ENCODE peak calls at places on chromosomes 16 and 17, in seven cellular contexts. One of them, this sample, is unnamed.

GRCh38 chr17:78414178-78415162 is 36.0 kb downstream of the PGS1 start:
- DNase-seq in sigmoid colon: no peak
- DNase-seq in HCT116: no peak
- DNase-seq in H1: no peak
- DNase-seq in stomach: no peak
- DNase-seq in endothelial cell of umbilical vein: no peak
- DNase-seq in GM23338: no peak
- DNase-seq in this sample: no peak

GRCh38 chr17:74945543-74945942 is 9.8 kb downstream of the OTOP3 start:
- DNase-seq in H1: no peak
- DNase-seq in GM23338: no peak
- DNase-seq in stomach: no peak
- DNase-seq in endothelial cell of umbilical vein: no peak
- DNase-seq in HCT116: no peak
- DNase-seq in sigmoid colon: no peak
- DNase-seq in this sample: no peak

GRCh38 chr16:48471435-48471834 is 86.2 kb upstream of the SIAH1 start:
- DNase-seq in sigmoid colon: no peak
- DNase-seq in H1: no peak
- DNase-seq in stomach: no peak
- DNase-seq in HCT116: no peak
- DNase-seq in endothelial cell of umbilical vein: no peak
- DNase-seq in GM23338: no peak
- DNase-seq in this sample: no peak

GRCh38 chr17:82229686-82230626 is 1.1 kb downstream of the SLC16A3 start:
- DNase-seq in HCT116: no peak
- DNase-seq in sigmoid colon: peak; percentile 78
- DNase-seq in GM23338: no peak
- DNase-seq in H1: no peak
- DNase-seq in stomach: no peak
- DNase-seq in endothelial cell of umbilical vein: peak; percentile 31
- DNase-seq in this sample: peak; percentile 70

GRCh38 chr17:65145743-65146142 is 8.6 kb downstream of the RGS9 start:
- DNase-seq in endothelial cell of umbilical vein: no peak
- DNase-seq in HCT116: no peak
- DNase-seq in sigmoid colon: no peak
- DNase-seq in GM23338: no peak
- DNase-seq in stomach: no peak
- DNase-seq in H1: no peak
- DNase-seq in this sample: no peak

GRCh38 chr17:17868637-17869522 is 32.1 kb upstream of the SREBF1 start:
- DNase-seq in stomach: no peak
- DNase-seq in GM23338: peak; percentile 58
- DNase-seq in endothelial cell of umbilical vein: peak; percentile 88
- DNase-seq in sigmoid colon: no peak
- DNase-seq in HCT116: no peak
- DNase-seq in H1: no peak
- DNase-seq in this sample: no peak

GRCh38 chr17:82449136-82449882 is 1.2 kb downstream of the CYBC1 start:
- DNase-seq in endothelial cell of umbilical vein: no peak
- DNase-seq in sigmoid colon: no peak
- DNase-seq in H1: no peak
- DNase-seq in GM23338: peak; percentile 82
- DNase-seq in HCT116: no peak
- DNase-seq in stomach: peak; percentile 54
- DNase-seq in this sample: no peak

GRCh38 chr17:75542184-75542583 is 16.7 kb downstream of the LLGL2 start:
- DNase-seq in sigmoid colon: no peak
- DNase-seq in stomach: peak; percentile 49
- DNase-seq in GM23338: no peak
- DNase-seq in HCT116: no peak
- DNase-seq in H1: no peak
- DNase-seq in endothelial cell of umbilical vein: no peak
- DNase-seq in this sample: no peak

GRCh38 chr16:55842369-55843104 is 9.6 kb upstream of the CES1 start:
- DNase-seq in stomach: no peak
- DNase-seq in sigmoid colon: no peak
- DNase-seq in HCT116: peak; percentile 18
- DNase-seq in H1: peak; percentile 43
- DNase-seq in endothelial cell of umbilical vein: peak; percentile 48
- DNase-seq in GM23338: peak; percentile 76
- DNase-seq in this sample: no peak

GRCh38 chr17:70050192-70050591 is 24.8 kb upstream of the KCNJ16 start:
- DNase-seq in endothelial cell of umbilical vein: no peak
- DNase-seq in sigmoid colon: no peak
- DNase-seq in HCT116: no peak
- DNase-seq in stomach: no peak
- DNase-seq in H1: no peak
- DNase-seq in GM23338: no peak
- DNase-seq in this sample: no peak

GRCh38 chr16:19809121-19809635 is 75.5 kb downstream of the GPRC5B start:
- DNase-seq in stomach: peak; percentile 56
- DNase-seq in H1: no peak
- DNase-seq in endothelial cell of umbilical vein: no peak
- DNase-seq in HCT116: no peak
- DNase-seq in GM23338: no peak
- DNase-seq in sigmoid colon: peak; percentile 49
- DNase-seq in this sample: no peak

GRCh38 chr17:40377832-40378231 is 13.3 kb upstream of the GJD3 start:
- DNase-seq in stomach: no peak
- DNase-seq in endothelial cell of umbilical vein: no peak
- DNase-seq in HCT116: no peak
- DNase-seq in sigmoid colon: no peak
- DNase-seq in GM23338: no peak
- DNase-seq in H1: no peak
- DNase-seq in this sample: no peak

GRCh38 chr17:14080847-14081251 is 11.5 kb downstream of the COX10 start:
- DNase-seq in sigmoid colon: no peak
- DNase-seq in H1: no peak
- DNase-seq in endothelial cell of umbilical vein: no peak
- DNase-seq in stomach: no peak
- DNase-seq in HCT116: no peak
- DNase-seq in GM23338: no peak
- DNase-seq in this sample: no peak

GRCh38 chr16:87123356-87124001 is 193.7 kb downstream of the C16orf95 start:
- DNase-seq in GM23338: no peak
- DNase-seq in sigmoid colon: peak; percentile 24
- DNase-seq in endothelial cell of umbilical vein: no peak
- DNase-seq in H1: no peak
- DNase-seq in stomach: no peak
- DNase-seq in HCT116: no peak
- DNase-seq in this sample: no peak

GRCh38 chr16:58814348-58814801 is 80.3 kb upstream of the GOT2 start:
- DNase-seq in stomach: peak; percentile 53
- DNase-seq in endothelial cell of umbilical vein: peak; percentile 63
- DNase-seq in HCT116: peak; percentile 7
- DNase-seq in H1: peak; percentile 65
- DNase-seq in GM23338: peak; percentile 77
- DNase-seq in sigmoid colon: no peak
- DNase-seq in this sample: peak; percentile 81

GRCh38 chr17:64507418-64507766 is 615 bp downstream of the CEP95 start:
- DNase-seq in endothelial cell of umbilical vein: peak; percentile 85
- DNase-seq in GM23338: peak; percentile 74
- DNase-seq in stomach: no peak
- DNase-seq in H1: no peak
- DNase-seq in sigmoid colon: no peak
- DNase-seq in HCT116: no peak
- DNase-seq in this sample: no peak

GRCh38 chr16:86598607-86599318 is 20.4 kb downstream of the FOXL1 start:
- DNase-seq in H1: no peak
- DNase-seq in HCT116: no peak
- DNase-seq in sigmoid colon: no peak
- DNase-seq in stomach: no peak
- DNase-seq in endothelial cell of umbilical vein: no peak
- DNase-seq in GM23338: no peak
- DNase-seq in this sample: no peak

GRCh38 chr17:57868775-57869598 is 19.1 kb upstream of the MRPS23 start:
- DNase-seq in endothelial cell of umbilical vein: no peak
- DNase-seq in GM23338: no peak
- DNase-seq in sigmoid colon: no peak
- DNase-seq in stomach: no peak
- DNase-seq in HCT116: no peak
- DNase-seq in H1: no peak
- DNase-seq in this sample: no peak

GRCh38 chr17:7977039-7977438 is 25.4 kb upstream of the GUCY2D start:
- DNase-seq in endothelial cell of umbilical vein: no peak
- DNase-seq in H1: no peak
- DNase-seq in GM23338: no peak
- DNase-seq in HCT116: no peak
- DNase-seq in sigmoid colon: peak; percentile 43
- DNase-seq in stomach: no peak
- DNase-seq in this sample: no peak

GRCh38 chr17:7977805-7978204 is 24.6 kb upstream of the GUCY2D start:
- DNase-seq in HCT116: no peak
- DNase-seq in H1: no peak
- DNase-seq in endothelial cell of umbilical vein: no peak
- DNase-seq in stomach: no peak
- DNase-seq in sigmoid colon: no peak
- DNase-seq in GM23338: no peak
- DNase-seq in this sample: no peak

GRCh38 chr17:7982666-7983065 is 19.7 kb upstream of the GUCY2D start:
- DNase-seq in endothelial cell of umbilical vein: peak; percentile 33
- DNase-seq in H1: no peak
- DNase-seq in stomach: no peak
- DNase-seq in sigmoid colon: peak; percentile 35
- DNase-seq in HCT116: no peak
- DNase-seq in GM23338: peak; percentile 16
- DNase-seq in this sample: no peak

GRCh38 chr17:7984904-7985303 is 17.5 kb upstream of the GUCY2D start:
- DNase-seq in H1: no peak
- DNase-seq in GM23338: no peak
- DNase-seq in stomach: no peak
- DNase-seq in HCT116: no peak
- DNase-seq in endothelial cell of umbilical vein: no peak
- DNase-seq in sigmoid colon: peak; percentile 15
- DNase-seq in this sample: peak; percentile 44

GRCh38 chr17:7982171-7982570 is 20.2 kb upstream of the GUCY2D start:
- DNase-seq in stomach: no peak
- DNase-seq in HCT116: no peak
- DNase-seq in H1: no peak
- DNase-seq in sigmoid colon: peak; percentile 12
- DNase-seq in endothelial cell of umbilical vein: no peak
- DNase-seq in GM23338: no peak
- DNase-seq in this sample: peak; percentile 57
- TF ChIP-seq POLR2AphosphoS5 in stomach: no peak
- TF ChIP-seq POLR2AphosphoS5 in HCT116: no peak
- TF ChIP-seq POLR2AphosphoS5 in H1: no peak
- TF ChIP-seq POLR2AphosphoS5 in sigmoid colon: no peak
- TF ChIP-seq POLR2AphosphoS5 in endothelial cell of umbilical vein: no peak
- TF ChIP-seq POLR2AphosphoS5 in GM23338: no peak
- TF ChIP-seq POLR2AphosphoS5 in this sample: no peak

GRCh38 chr17:81096741-81097133 is 61.8 kb downstream of the BAIAP2 start:
- DNase-seq in HCT116: no peak
- DNase-seq in endothelial cell of umbilical vein: no peak
- DNase-seq in stomach: no peak
- DNase-seq in H1: no peak
- DNase-seq in GM23338: no peak
- DNase-seq in sigmoid colon: no peak
- DNase-seq in this sample: no peak

GRCh38 chr17:81094744-81095607 is 60.0 kb downstream of the BAIAP2 start:
- DNase-seq in endothelial cell of umbilical vein: peak; percentile 78
- DNase-seq in stomach: peak; percentile 54
- DNase-seq in H1: peak; percentile 76
- DNase-seq in HCT116: peak; percentile 99
- DNase-seq in GM23338: peak; percentile 80
- DNase-seq in sigmoid colon: peak; percentile 94
- DNase-seq in this sample: peak; percentile 94

GRCh38 chr17:81097943-81098308 is 63.0 kb downstream of the BAIAP2 start:
- DNase-seq in HCT116: peak; percentile 72
- DNase-seq in sigmoid colon: peak; percentile 83
- DNase-seq in endothelial cell of umbilical vein: no peak
- DNase-seq in H1: no peak
- DNase-seq in GM23338: no peak
- DNase-seq in stomach: no peak
- DNase-seq in this sample: no peak

GRCh38 chr17:81095608-81095888 is 60.6 kb downstream of the BAIAP2 start:
- DNase-seq in stomach: no peak
- DNase-seq in GM23338: no peak
- DNase-seq in HCT116: no peak
- DNase-seq in sigmoid colon: no peak
- DNase-seq in H1: no peak
- DNase-seq in endothelial cell of umbilical vein: no peak
- DNase-seq in this sample: no peak

GRCh38 chr17:81097134-81097942 is 62.4 kb downstream of the BAIAP2 start:
- DNase-seq in endothelial cell of umbilical vein: peak; percentile 79
- DNase-seq in HCT116: peak; percentile 75
- DNase-seq in GM23338: peak; percentile 72
- DNase-seq in sigmoid colon: peak; percentile 93
- DNase-seq in H1: peak; percentile 84
- DNase-seq in stomach: peak; percentile 74
- DNase-seq in this sample: peak; percentile 93
- TF ChIP-seq POLR2AphosphoS5 in endothelial cell of umbilical vein: no peak
- TF ChIP-seq POLR2AphosphoS5 in HCT116: peak; percentile 53
- TF ChIP-seq POLR2AphosphoS5 in GM23338: no peak
- TF ChIP-seq POLR2AphosphoS5 in sigmoid colon: peak; percentile 40
- TF ChIP-seq POLR2AphosphoS5 in H1: no peak
- TF ChIP-seq POLR2AphosphoS5 in stomach: peak; percentile 68
- TF ChIP-seq POLR2AphosphoS5 in this sample: no peak

DNA sequence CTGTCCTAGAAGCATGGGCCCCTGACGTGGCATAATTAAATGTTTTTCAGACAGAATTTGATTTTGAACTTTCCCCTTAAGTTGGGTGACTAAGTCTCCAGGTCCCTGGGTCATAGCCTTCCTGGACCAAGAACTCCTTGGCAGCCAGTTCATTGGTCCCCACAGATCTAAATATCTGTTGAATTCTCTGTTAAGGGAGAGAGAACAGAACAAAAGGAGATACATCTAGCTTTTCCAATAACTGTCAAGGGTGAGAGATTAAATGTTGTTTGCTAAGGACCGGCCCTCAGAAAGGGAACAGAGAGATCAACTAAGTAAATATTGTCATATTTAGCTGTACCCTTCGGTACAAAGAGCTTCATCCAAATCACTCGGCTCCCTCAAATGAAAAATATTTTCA is 78.2 kb upstream of the NOL11 start:
- DNase-seq in H1: no peak
- DNase-seq in GM23338: no peak
- DNase-seq in stomach: no peak
- DNase-seq in sigmoid colon: no peak
- DNase-seq in HCT116: no peak
- DNase-seq in endothelial cell of umbilical vein: no peak
- DNase-seq in this sample: no peak
- TF ChIP-seq POLR2AphosphoS5 in H1: no peak
- TF ChIP-seq POLR2AphosphoS5 in GM23338: no peak
- TF ChIP-seq POLR2AphosphoS5 in stomach: no peak
- TF ChIP-seq POLR2AphosphoS5 in sigmoid colon: no peak
- TF ChIP-seq POLR2AphosphoS5 in HCT116: no peak
- TF ChIP-seq POLR2AphosphoS5 in endothelial cell of umbilical vein: no peak
- TF ChIP-seq POLR2AphosphoS5 in this sample: no peak

GRCh38 chr17:61508912-61509311 is 56.7 kb downstream of the TBX4 start:
- DNase-seq in stomach: no peak
- DNase-seq in sigmoid colon: no peak
- DNase-seq in H1: no peak
- DNase-seq in GM23338: no peak
- DNase-seq in HCT116: no peak
- DNase-seq in endothelial cell of umbilical vein: no peak
- DNase-seq in this sample: no peak
- TF ChIP-seq POLR2AphosphoS5 in stomach: no peak
- TF ChIP-seq POLR2AphosphoS5 in sigmoid colon: no peak
- TF ChIP-seq POLR2AphosphoS5 in H1: no peak
- TF ChIP-seq POLR2AphosphoS5 in GM23338: no peak
- TF ChIP-seq POLR2AphosphoS5 in HCT116: no peak
- TF ChIP-seq POLR2AphosphoS5 in endothelial cell of umbilical vein: no peak
- TF ChIP-seq POLR2AphosphoS5 in this sample: no peak